ENCODE peak calls at places on chromosomes 12 and 14, in six cellular contexts. W is astrocyte of the spinal cord; H is ELR; B is endodermal cell; E is stimulated activated CD8-positive, alpha-beta memory T cell treated with anti-CD3 and anti-CD28 coated beads, Interleukin-4, amount 100 ng/mL, for 48 hours; Z is esophagus squamous epithelium. R is an unnamed sample.

GRCh38 chr14:100691395-100692025 is 35.2 kb upstream of the DLK1 start:
- DNase-seq in W (no peak), H (no peak), B (no peak), E (no peak), Z (no peak), R (no peak)

GRCh38 chr12:27627123-27627835 is 69.0 kb upstream of the REP15 start:
- DNase-seq in W (peak; percentile 93), H (peak; percentile 86), B (no peak), E (no peak), Z (no peak), R (peak; percentile 87)

GRCh38 chr12:96425973-96426372 is 25.7 kb upstream of the CDK17 start:
- DNase-seq in W (peak; percentile 54), H (peak; percentile 65), B (no peak), E (no peak), Z (no peak), R (peak; percentile 84)

GRCh38 chr14:24135834-24136683 is at the start of gene PSME1:
- DNase-seq in W (peak; percentile 90), H (peak; percentile 90), B (peak; percentile 96), E (peak; percentile 97), Z (peak; percentile 57), R (peak; percentile 89)

GRCh38 chr14:97350894-97351713 is 553.9 kb downstream of the VRK1 start:
- DNase-seq in W (no peak), H (no peak), B (no peak), E (no peak), Z (no peak), R (no peak)

GRCh38 chr12:52870361-52871290 is 21.8 kb upstream of the KRT78 start:
- DNase-seq in W (peak; percentile 29), H (peak; percentile 74), B (peak; percentile 97), E (peak; percentile 94), Z (no peak), R (peak; percentile 54)

GRCh38 chr12:55250944-55251343 is 6.5 kb downstream of the OR6C74 start:
- DNase-seq in W (no peak), H (no peak), B (no peak), E (no peak), Z (no peak), R (no peak)

GRCh38 chr12:99984271-99985128 is at the start of gene ANKS1B:
- DNase-seq in W (peak; percentile 15), H (peak; percentile 45), B (peak; percentile 93), E (peak; percentile 34), Z (no peak), R (peak; percentile 49)

GRCh38 chr14:69423279-69423678 is 24.8 kb downstream of the SLC39A9 start:
- DNase-seq in W (no peak), H (no peak), B (no peak), E (no peak), Z (no peak), R (peak; percentile 38)

GRCh38 chr12:39816671-39817185 is 197.1 kb upstream of the ABCD2 start:
- DNase-seq in W (no peak), H (peak; percentile 9), B (no peak), E (no peak), Z (no peak), R (no peak)

GRCh38 chr14:83463500-83464098 is 1929.9 kb upstream of the SEL1L start:
- DNase-seq in W (peak; percentile 51), H (peak; percentile 22), B (peak; percentile 79), E (peak; percentile 30), Z (no peak), R (peak; percentile 54)

GRCh38 chr12:85662209-85662607 is 174.0 kb downstream of the RASSF9 start:
- DNase-seq in W (no peak), H (no peak), B (no peak), E (no peak), Z (no peak), R (no peak)

GRCh38 chr14:67690011-67690410 is 5.6 kb downstream of the RDH11 start:
- DNase-seq in W (no peak), H (no peak), B (no peak), E (no peak), Z (no peak), R (no peak)

GRCh38 chr12:80154261-80154660 is 54.9 kb downstream of the OTOGL start:
- DNase-seq in W (peak; percentile 16), H (no peak), B (no peak), E (no peak), Z (no peak), R (no peak)

GRCh38 chr12:388547-389137 is 478 bp downstream of the KDM5A start:
- DNase-seq in W (peak; percentile 25), H (peak; percentile 58), B (no peak), E (peak; percentile 63), Z (no peak), R (peak; percentile 32)

GRCh38 chr12:119006749-119007148 is 25.4 kb downstream of the SRRM4 start:
- DNase-seq in W (no peak), H (no peak), B (peak; percentile 79), E (no peak), Z (no peak), R (no peak)

GRCh38 chr12:127125607-127126259 is 1141.2 kb upstream of the TMEM132C start:
- DNase-seq in W (peak; percentile 86), H (peak; percentile 98), B (peak; percentile 58), E (peak; percentile 55), Z (no peak), R (peak; percentile 99)

GRCh38 chr12:39287817-39288216 is 155.1 kb downstream of the KIF21A start:
- DNase-seq in W (no peak), H (no peak), B (no peak), E (no peak), Z (no peak), R (no peak)

GRCh38 chr14:72559669-72560068 is 334.2 kb downstream of the DPF3 start:
- DNase-seq in W (no peak), H (no peak), B (peak; percentile 76), E (no peak), Z (no peak), R (no peak)

GRCh38 chr12:124126950-124127349 is 153.9 kb downstream of the ZNF664 start:
- DNase-seq in W (no peak), H (no peak), B (peak; percentile 38), E (no peak), Z (no peak), R (no peak)

GRCh38 chr12:106986625-106987389 is at the start of gene MTERF2:
- DNase-seq in W (peak; percentile 94), H (peak; percentile 97), B (peak; percentile 100), E (peak; percentile 84), Z (peak; percentile 54), R (peak; percentile 95)

GRCh38 chr14:104116544-104117340 is 21.6 kb upstream of the KIF26A start:
- DNase-seq in W (no peak), H (no peak), B (peak; percentile 62), E (no peak), Z (no peak), R (no peak)

GRCh38 chr14:101814869-101815268 is 53.4 kb downstream of the PPP2R5C start:
- DNase-seq in W (no peak), H (no peak), B (no peak), E (peak; percentile 46), Z (no peak), R (no peak)

GRCh38 chr12:63151898-63152700 is 1.1 kb upstream of the AVPR1A start:
- DNase-seq in W (peak; percentile 55), H (peak; percentile 58), B (peak; percentile 93), E (peak; percentile 35), Z (no peak), R (peak; percentile 58)

GRCh38 chr14:78805586-78805985 is 635.4 kb downstream of the NRXN3 start:
- DNase-seq in W (no peak), H (no peak), B (no peak), E (no peak), Z (no peak), R (no peak)

GRCh38 chr14:67387195-67387594 is 24.8 kb downstream of the PLEK2 start:
- DNase-seq in W (no peak), H (peak; percentile 75), B (no peak), E (no peak), Z (no peak), R (no peak)

GRCh38 chr14:50762001-50762930 is 68.7 kb downstream of the NIN start:
- DNase-seq in W (peak; percentile 84), H (peak; percentile 96), B (no peak), E (peak; percentile 60), Z (no peak), R (peak; percentile 7)

GRCh38 chr12:121578230-121579189 is 2.3 kb downstream of the KDM2B start:
- DNase-seq in W (no peak), H (peak; percentile 45), B (peak; percentile 89), E (peak; percentile 48), Z (no peak), R (peak; percentile 30)